ENCODE peak calls at places on chromosome 22, in six cellular contexts. X, Z, Y, B, F and K are unnamed samples.

GRCh38 chr22:23055448-23056179 is 14.7 kb upstream of the GNAZ start:
- DNase-seq in X (no peak), Z (no peak), Y (no peak), B (no peak), F (no peak), K (no peak)

GRCh38 chr22:28742562-28742962 is 723 bp downstream of the HSCB start:
- DNase-seq in X (no peak), Z (no peak), Y (no peak), B (no peak), F (no peak), K (no peak)

GRCh38 chr22:20959578-20960461 is 7.2 kb upstream of the AIFM3 start:
- DNase-seq in X (no peak), Z (no peak), Y (no peak), B (no peak), F (no peak), K (no peak)

GRCh38 chr22:21447694-21448402 is 19.3 kb upstream of the TMEM191C start:
- DNase-seq in X (no peak), Z (no peak), Y (peak), B (no peak), F (no peak), K (no peak)

GRCh38 chr22:42439821-42440674 is 7.8 kb upstream of the NFAM1 start:
- DNase-seq in X (peak), Z (no peak), Y (no peak), B (no peak), F (no peak), K (peak)

GRCh38 chr22:32745251-32745995 is 56.1 kb upstream of the TIMP3 start:
- DNase-seq in X (peak), Z (peak), Y (peak), B (no peak), F (peak), K (no peak)

GRCh38 chr22:17100621-17101020 is 15.8 kb downstream of the IL17RA start:
- DNase-seq in X (no peak), Z (no peak), Y (no peak), B (no peak), F (no peak), K (no peak)

GRCh38 chr22:18031670-18032454 is 7.5 kb upstream of the MICAL3 start:
- DNase-seq in X (peak), Z (peak), Y (peak), B (no peak), F (peak), K (no peak)

GRCh38 chr22:46297151-46297819 is 615 bp downstream of the GTSE1 start:
- DNase-seq in X (peak), Z (peak), Y (no peak), B (no peak), F (no peak), K (no peak)

GRCh38 chr22:43833286-43834240 is 21.5 kb upstream of the EFCAB6 start:
- DNase-seq in X (no peak), Z (no peak), Y (peak), B (no peak), F (no peak), K (no peak)

GRCh38 chr22:38718414-38718813 is 12.7 kb downstream of the GTPBP1 start:
- DNase-seq in X (peak), Z (peak), Y (no peak), B (no peak), F (no peak), K (no peak)

GRCh38 chr22:29481265-29482000 is 1.4 kb downstream of the NEFH start:
- DNase-seq in X (no peak), Z (no peak), Y (no peak), B (no peak), F (no peak), K (no peak)

GRCh38 chr22:17724678-17725464 is 49.4 kb downstream of the BID start:
- DNase-seq in X (no peak), Z (no peak), Y (no peak), B (no peak), F (no peak), K (no peak)

GRCh38 chr22:37229012-37229804 is 14.9 kb downstream of the RAC2 start:
- DNase-seq in X (peak), Z (peak), Y (no peak), B (no peak), F (peak), K (no peak)

GRCh38 chr22:37231406-37232139 is 12.5 kb downstream of the RAC2 start:
- DNase-seq in X (no peak), Z (no peak), Y (no peak), B (peak), F (no peak), K (peak)

GRCh38 chr22:37229805-37230672 is 14.0 kb downstream of the RAC2 start:
- DNase-seq in X (peak), Z (peak), Y (no peak), B (peak), F (peak), K (peak)

GRCh38 chr22:37232140-37232998 is 11.7 kb downstream of the RAC2 start:
- DNase-seq in X (no peak), Z (no peak), Y (no peak), B (peak), F (no peak), K (no peak)

GRCh38 chr22:37230673-37231405 is 13.2 kb downstream of the RAC2 start:
- DNase-seq in X (no peak), Z (no peak), Y (no peak), B (peak), F (no peak), K (no peak)
- H3K4me3 ChIP-seq in X (no peak), Z (no peak), Y (no peak), B (peak), F (no peak), K (peak)

DNA sequence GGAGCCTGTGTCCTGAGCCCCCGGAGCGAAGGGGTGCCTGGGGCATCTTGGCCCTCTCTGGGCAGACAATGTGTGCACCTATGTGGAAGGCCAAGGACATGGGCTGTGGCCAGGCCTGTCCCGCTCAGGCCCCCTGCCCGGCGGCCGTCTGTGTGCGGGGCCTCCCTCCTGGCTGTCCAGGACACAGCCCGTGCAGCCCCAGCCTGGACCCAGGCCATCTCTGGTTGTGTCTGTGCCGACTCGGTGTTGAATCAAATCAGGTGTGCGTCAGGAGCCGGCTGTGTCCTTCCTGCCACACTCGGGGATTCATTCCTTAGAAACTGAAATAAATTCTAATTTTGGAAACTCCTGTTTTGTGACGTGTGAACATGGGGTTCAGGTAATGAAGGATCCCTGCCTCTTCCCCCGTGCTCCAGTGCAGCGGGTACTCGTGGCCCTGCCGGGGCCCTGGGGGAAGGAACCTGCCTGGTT is 1.5 kb upstream of the SELENOO start:
- DNase-seq in X (no peak), Z (no peak), Y (no peak), B (no peak), F (no peak), K (no peak)
- H3K4me3 ChIP-seq in X (no peak), Z (no peak), Y (no peak), B (peak), F (no peak), K (no peak)

GRCh38 chr22:35576671-35577070 is 36.0 kb downstream of the RASD2 start:
- DNase-seq in X (no peak), Z (no peak), Y (no peak), B (no peak), F (no peak), K (no peak)
- H3K4me3 ChIP-seq in X (no peak), Z (no peak), Y (no peak), B (no peak), F (no peak), K (no peak)

GRCh38 chr22:30920407-30920806 is 48.2 kb downstream of the MORC2 start:
- DNase-seq in X (peak), Z (peak), Y (peak), B (peak), F (peak), K (peak)

GRCh38 chr22:30919973-30920372 is 48.6 kb downstream of the MORC2 start:
- DNase-seq in X (no peak), Z (no peak), Y (no peak), B (no peak), F (no peak), K (no peak)

GRCh38 chr22:30923168-30923900 is 45.2 kb downstream of the MORC2 start:
- DNase-seq in X (no peak), Z (no peak), Y (no peak), B (no peak), F (no peak), K (no peak)

GRCh38 chr22:30922151-30922611 is 46.4 kb downstream of the MORC2 start:
- DNase-seq in X (peak), Z (peak), Y (no peak), B (peak), F (no peak), K (peak)

DNA sequence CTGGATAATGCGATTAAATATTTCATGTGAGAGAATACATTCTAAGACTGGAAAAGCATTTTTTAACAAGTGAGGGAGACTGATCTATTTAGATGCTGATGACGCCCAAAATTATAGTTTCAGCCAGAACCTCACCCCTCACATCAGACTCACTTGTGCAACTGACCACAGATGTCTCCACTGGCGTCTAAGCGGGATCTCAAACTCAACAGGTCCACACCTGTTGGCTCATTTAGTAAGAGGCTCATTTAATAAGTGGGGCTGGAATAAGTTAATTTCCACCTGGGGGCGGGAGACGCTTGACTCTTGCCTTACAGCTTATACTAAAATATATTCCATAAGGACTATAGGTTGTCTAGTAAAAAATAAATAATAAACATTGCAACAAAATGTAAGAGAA is 47.5 kb downstream of the MORC2 start:
- DNase-seq in X (peak), Z (peak), Y (no peak), B (no peak), F (no peak), K (no peak)
- H3K4me3 ChIP-seq in X (peak), Z (no peak), Y (peak), B (peak), F (no peak), K (peak)